ENCODE peak calls at places on chromosomes 6 and 20, in seven cellular contexts. C, H, T, U, W, B and M are unnamed samples.

GRCh38 chr6:112214749-112215269 is 39.6 kb downstream of the LAMA4 start:
- DNase-seq in C (no peak), H (peak), T (peak), U (peak), W (no peak), B (no peak), M (no peak)

GRCh38 chr6:17865243-17865642 is 122.2 kb downstream of the KIF13A start:
- DNase-seq in C (no peak), H (peak), T (no peak), U (no peak), W (no peak), B (no peak), M (no peak)

GRCh38 chr6:89360415-89360999 is 8.0 kb upstream of the UBE2J1 start:
- DNase-seq in C (no peak), H (peak), T (no peak), U (no peak), W (no peak), B (no peak), M (no peak)

GRCh38 chr20:53677447-53678314 is 84.0 kb upstream of the ZNF217 start:
- DNase-seq in C (no peak), H (peak), T (peak), U (peak), W (no peak), B (peak), M (no peak)

GRCh38 chr20:49397525-49397924 is 84.9 kb downstream of the KCNB1 start:
- DNase-seq in C (no peak), H (peak), T (peak), U (no peak), W (no peak), B (no peak), M (no peak)

GRCh38 chr6:167748458-167749379 is 78.0 kb upstream of the AFDN start:
- DNase-seq in C (no peak), H (no peak), T (no peak), U (no peak), W (no peak), B (no peak), M (peak)

GRCh38 chr6:160116411-160116810 is 5.2 kb upstream of the SLC22A1 start:
- DNase-seq in C (no peak), H (no peak), T (no peak), U (no peak), W (no peak), B (no peak), M (no peak)

GRCh38 chr6:109853426-109853825 is 124.7 kb upstream of the GPR6 start:
- DNase-seq in C (no peak), H (no peak), T (no peak), U (no peak), W (no peak), B (no peak), M (no peak)

GRCh38 chr6:56842602-56843475 is 112.1 kb upstream of the BEND6 start:
- DNase-seq in C (peak), H (peak), T (no peak), U (no peak), W (no peak), B (no peak), M (peak)

GRCh38 chr6:50657513-50657912 is 55.8 kb upstream of the TFAP2D start:
- DNase-seq in C (no peak), H (no peak), T (no peak), U (no peak), W (no peak), B (no peak), M (no peak)

GRCh38 chr6:39370021-39370420 is 47.5 kb upstream of the KCNK16 start:
- DNase-seq in C (no peak), H (no peak), T (no peak), U (no peak), W (no peak), B (no peak), M (no peak)

GRCh38 chr6:115004982-115005381 is 662.2 kb upstream of the HS3ST5 start:
- DNase-seq in C (no peak), H (no peak), T (no peak), U (no peak), W (no peak), B (no peak), M (peak)
- TF ChIP-seq RFX5 in C (no peak), H (no peak), T (no peak), U (no peak), W (no peak), B (no peak), M (no peak)

GRCh38 chr20:32189123-32189410 is 18.5 kb downstream of the PLAGL2 start:
- DNase-seq in C (no peak), H (no peak), T (no peak), U (no peak), W (no peak), B (no peak), M (no peak)

GRCh38 chr20:32191422-32191821 is 16.1 kb downstream of the PLAGL2 start:
- DNase-seq in C (no peak), H (no peak), T (no peak), U (no peak), W (no peak), B (no peak), M (no peak)

GRCh38 chr20:32190608-32191415 is 16.7 kb downstream of the PLAGL2 start:
- DNase-seq in C (peak), H (no peak), T (no peak), U (no peak), W (no peak), B (no peak), M (peak)

GRCh38 chr20:32188376-32189122 is 19.0 kb downstream of the PLAGL2 start:
- DNase-seq in C (no peak), H (no peak), T (no peak), U (no peak), W (no peak), B (no peak), M (no peak)

DNA sequence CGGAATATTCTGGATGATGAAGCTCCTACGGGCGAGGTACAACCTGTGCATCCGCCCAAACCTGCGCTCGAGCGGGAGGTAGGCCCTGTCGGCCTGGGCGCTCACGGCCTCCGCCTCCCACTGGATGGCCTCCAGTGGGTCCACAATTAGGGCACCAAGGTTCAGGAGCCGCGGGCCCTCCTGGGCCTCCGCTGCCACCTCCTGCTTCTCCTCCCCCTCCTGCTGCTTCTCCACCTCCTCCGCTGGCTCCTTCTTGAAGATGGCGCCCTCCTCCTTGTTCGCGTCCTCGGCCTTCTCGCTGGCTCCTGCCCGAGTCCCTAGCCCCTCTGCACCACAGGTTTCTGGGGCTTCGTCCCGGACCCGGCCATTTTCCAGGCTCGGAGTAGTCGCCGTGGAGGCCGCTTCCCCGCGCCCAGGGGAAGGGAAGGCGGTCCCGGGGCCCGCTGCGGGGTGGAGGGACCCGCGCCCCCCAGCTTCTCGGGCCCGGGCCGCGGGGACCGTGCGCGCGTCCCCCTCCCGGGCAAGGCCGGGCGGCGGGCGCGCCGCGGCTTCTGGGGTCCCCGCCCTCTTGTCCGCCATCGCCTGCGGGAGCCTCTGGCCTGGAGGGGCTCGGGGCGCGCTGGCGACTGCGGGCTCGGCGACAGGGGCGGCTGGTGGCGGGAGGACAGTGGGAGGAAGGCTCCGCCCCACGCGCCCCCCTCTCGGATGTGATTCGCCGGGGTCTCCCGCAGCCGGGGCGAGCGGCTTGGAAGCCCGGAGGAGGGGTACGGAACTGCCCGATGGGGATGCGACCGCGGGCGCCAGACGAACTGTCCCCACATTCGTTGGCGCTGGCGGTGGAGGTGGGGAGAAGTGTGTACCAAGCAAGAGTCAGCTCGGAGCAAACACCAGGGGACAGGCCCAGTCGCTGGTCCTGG is 17.6 kb downstream of the PLAGL2 start:
- DNase-seq in C (peak), H (peak), T (no peak), U (no peak), W (no peak), B (no peak), M (peak)
- TF ChIP-seq RFX5 in C (no peak), H (no peak), T (no peak), U (no peak), W (no peak), B (no peak), M (no peak)

GRCh38 chr6:130259557-130259956 is 36.8 kb upstream of the SAMD3 start:
- DNase-seq in C (no peak), H (no peak), T (no peak), U (no peak), W (no peak), B (no peak), M (no peak)

GRCh38 chr6:130262008-130262407 is 39.3 kb upstream of the SAMD3 start:
- DNase-seq in C (no peak), H (no peak), T (no peak), U (no peak), W (no peak), B (no peak), M (no peak)

GRCh38 chr6:130259140-130259539 is 36.4 kb upstream of the SAMD3 start:
- DNase-seq in C (no peak), H (no peak), T (no peak), U (no peak), W (no peak), B (no peak), M (no peak)
- TF ChIP-seq RFX5 in C (no peak), H (no peak), T (no peak), U (no peak), W (no peak), B (no peak), M (no peak)

DNA sequence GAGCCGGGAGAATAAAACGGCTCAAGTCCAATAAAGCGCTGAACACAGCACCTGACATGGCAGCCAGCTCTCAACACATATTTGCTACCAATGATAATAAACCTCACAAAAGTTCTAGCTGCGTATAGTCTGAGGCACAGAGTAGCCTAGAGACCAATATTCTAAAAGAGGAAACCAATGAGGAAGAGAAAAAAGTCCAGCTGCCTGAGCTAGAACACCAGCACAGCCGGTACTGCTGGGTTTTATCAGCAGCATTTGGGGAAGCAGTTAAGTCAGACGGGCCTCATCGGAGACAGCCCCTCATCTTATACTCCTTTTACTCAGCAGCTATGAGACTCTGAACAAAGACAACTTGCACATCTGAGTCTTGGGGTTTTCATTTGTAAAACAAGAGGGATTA is 2.4 kb upstream of the RTF2 start:
- DNase-seq in C (no peak), H (no peak), T (no peak), U (no peak), W (no peak), B (no peak), M (no peak)
- TF ChIP-seq RFX5 in C (no peak), H (no peak), T (no peak), U (no peak), W (no peak), B (no peak), M (no peak)

GRCh38 chr20:17752452-17752851 is 52.7 kb downstream of the BANF2 start:
- DNase-seq in C (no peak), H (no peak), T (no peak), U (no peak), W (no peak), B (no peak), M (no peak)
- TF ChIP-seq RFX5 in C (no peak), H (no peak), T (no peak), U (no peak), W (no peak), B (no peak), M (no peak)

DNA sequence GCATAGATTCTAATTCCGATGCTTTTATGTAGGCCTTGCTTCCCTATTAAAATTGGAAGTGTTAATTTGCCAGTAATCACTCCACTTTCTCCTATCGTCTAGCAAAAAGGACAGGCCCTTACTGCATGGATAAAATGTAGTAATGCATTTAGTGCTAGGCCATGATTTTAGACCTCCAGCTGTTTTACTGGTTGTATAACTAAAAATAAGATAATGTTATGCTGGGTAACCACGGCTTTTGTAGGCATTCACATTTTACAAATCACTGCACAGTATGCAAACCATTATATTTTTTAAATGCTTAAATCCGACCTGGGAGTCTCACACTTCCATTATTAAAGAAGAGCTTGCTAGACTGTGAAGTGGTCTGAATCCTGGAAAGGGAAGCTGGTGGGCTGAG is 179.5 kb downstream of the TFAP2A start:
- DNase-seq in C (no peak), H (no peak), T (no peak), U (no peak), W (no peak), B (no peak), M (no peak)
- TF ChIP-seq RFX5 in C (no peak), H (no peak), T (no peak), U (no peak), W (no peak), B (no peak), M (no peak)

GRCh38 chr6:108546079-108547049 is 14.4 kb upstream of the FOXO3 start:
- DNase-seq in C (no peak), H (no peak), T (no peak), U (no peak), W (no peak), B (no peak), M (no peak)

GRCh38 chr6:108549241-108549640 is 11.5 kb upstream of the FOXO3 start:
- DNase-seq in C (no peak), H (no peak), T (no peak), U (no peak), W (no peak), B (no peak), M (no peak)

GRCh38 chr6:108541843-108542795 is 18.6 kb upstream of the FOXO3 start:
- DNase-seq in C (peak), H (peak), T (peak), U (peak), W (no peak), B (peak), M (peak)

GRCh38 chr6:108543165-108543940 is 17.4 kb upstream of the FOXO3 start:
- DNase-seq in C (no peak), H (no peak), T (no peak), U (no peak), W (no peak), B (no peak), M (no peak)

DNA sequence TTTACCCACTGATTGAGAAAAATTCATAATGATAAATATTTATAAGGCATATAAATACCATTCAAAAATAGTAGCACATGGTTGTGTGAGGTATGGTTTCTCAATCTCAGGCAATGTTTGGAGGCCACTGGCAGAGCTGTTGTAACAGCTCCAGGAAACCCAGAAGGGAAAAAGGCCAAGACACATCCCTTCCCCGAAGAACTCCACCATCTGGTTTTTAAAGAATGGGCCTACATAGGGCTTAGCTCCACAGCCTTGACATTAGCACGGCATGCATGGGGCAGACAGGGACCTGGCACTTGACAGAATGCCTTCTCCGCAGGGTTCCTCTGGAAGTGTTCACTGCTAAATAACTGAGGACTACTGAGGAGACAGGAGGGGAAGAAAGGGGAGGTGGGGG is 16.1 kb upstream of the FOXO3 start:
- DNase-seq in C (no peak), H (peak), T (no peak), U (no peak), W (no peak), B (no peak), M (no peak)
- TF ChIP-seq RFX5 in C (no peak), H (no peak), T (no peak), U (no peak), W (no peak), B (no peak), M (no peak)

GRCh38 chr20:4951299-4951698 is 50.0 kb downstream of the SLC23A2 start:
- DNase-seq in C (no peak), H (peak), T (peak), U (no peak), W (no peak), B (no peak), M (no peak)
- TF ChIP-seq RFX5 in C (no peak), H (no peak), T (no peak), U (no peak), W (no peak), B (no peak), M (no peak)